ENCODE peak calls at places on chromosomes 11 and 22, in nine cellular contexts. One of them, this sample, is unnamed.

GRCh38 chr11:131681875-131682274 is 311.5 kb downstream of the NTM start:
- DNase-seq in AG09319: no peak
- DNase-seq in NCI-H1930: no peak
- DNase-seq in glomerular endothelial cell: no peak
- DNase-seq in T-helper 9 cell: no peak
- DNase-seq in progenitor cell of endocrine pancreas: no peak
- DNase-seq in neural crest cell: no peak
- DNase-seq in iris pigment epithelial cell: no peak
- DNase-seq in anterior cingulate cortex: no peak
- DNase-seq in this sample: peak; percentile 31

GRCh38 chr22:19825016-19825339 is 29.7 kb downstream of the GNB1L start:
- DNase-seq in AG09319: no peak
- DNase-seq in NCI-H1930: no peak
- DNase-seq in glomerular endothelial cell: no peak
- DNase-seq in T-helper 9 cell: no peak
- DNase-seq in progenitor cell of endocrine pancreas: no peak
- DNase-seq in neural crest cell: no peak
- DNase-seq in iris pigment epithelial cell: no peak
- DNase-seq in anterior cingulate cortex: no peak
- DNase-seq in this sample: peak; percentile 44

GRCh38 chr11:132343445-132343844 is 973.0 kb downstream of the NTM start:
- DNase-seq in AG09319: no peak
- DNase-seq in NCI-H1930: no peak
- DNase-seq in glomerular endothelial cell: no peak
- DNase-seq in T-helper 9 cell: no peak
- DNase-seq in progenitor cell of endocrine pancreas: no peak
- DNase-seq in neural crest cell: no peak
- DNase-seq in iris pigment epithelial cell: no peak
- DNase-seq in anterior cingulate cortex: no peak
- DNase-seq in this sample: no peak

GRCh38 chr11:68763181-68763721 is 11.9 kb upstream of the TESMIN start:
- DNase-seq in AG09319: no peak
- DNase-seq in NCI-H1930: no peak
- DNase-seq in glomerular endothelial cell: no peak
- DNase-seq in T-helper 9 cell: no peak
- DNase-seq in progenitor cell of endocrine pancreas: no peak
- DNase-seq in neural crest cell: no peak
- DNase-seq in iris pigment epithelial cell: no peak
- DNase-seq in anterior cingulate cortex: no peak
- DNase-seq in this sample: peak; percentile 56

GRCh38 chr22:20531404-20532181 is 24.2 kb downstream of the MED15 start:
- DNase-seq in AG09319: no peak
- DNase-seq in NCI-H1930: no peak
- DNase-seq in glomerular endothelial cell: no peak
- DNase-seq in T-helper 9 cell: no peak
- DNase-seq in progenitor cell of endocrine pancreas: no peak
- DNase-seq in neural crest cell: no peak
- DNase-seq in iris pigment epithelial cell: peak; percentile 91
- DNase-seq in anterior cingulate cortex: no peak
- DNase-seq in this sample: peak; percentile 55

GRCh38 chr11:47295385-47295784 is 25.5 kb downstream of the MADD start:
- DNase-seq in AG09319: no peak
- DNase-seq in NCI-H1930: no peak
- DNase-seq in glomerular endothelial cell: no peak
- DNase-seq in T-helper 9 cell: no peak
- DNase-seq in progenitor cell of endocrine pancreas: no peak
- DNase-seq in neural crest cell: no peak
- DNase-seq in iris pigment epithelial cell: no peak
- DNase-seq in anterior cingulate cortex: no peak
- DNase-seq in this sample: no peak

GRCh38 chr11:87739766-87740165 is 435.5 kb downstream of the RAB38 start:
- DNase-seq in AG09319: no peak
- DNase-seq in NCI-H1930: no peak
- DNase-seq in glomerular endothelial cell: no peak
- DNase-seq in T-helper 9 cell: no peak
- DNase-seq in progenitor cell of endocrine pancreas: no peak
- DNase-seq in neural crest cell: no peak
- DNase-seq in iris pigment epithelial cell: no peak
- DNase-seq in anterior cingulate cortex: no peak
- DNase-seq in this sample: no peak

GRCh38 chr22:29722587-29722986 is 2.8 kb downstream of the CABP7 start:
- DNase-seq in AG09319: no peak
- DNase-seq in NCI-H1930: no peak
- DNase-seq in glomerular endothelial cell: no peak
- DNase-seq in T-helper 9 cell: no peak
- DNase-seq in progenitor cell of endocrine pancreas: no peak
- DNase-seq in neural crest cell: no peak
- DNase-seq in iris pigment epithelial cell: no peak
- DNase-seq in anterior cingulate cortex: no peak
- DNase-seq in this sample: no peak

GRCh38 chr11:90770007-90770406 is 547.2 kb upstream of the CHORDC1 start:
- DNase-seq in AG09319: no peak
- DNase-seq in NCI-H1930: no peak
- DNase-seq in glomerular endothelial cell: no peak
- DNase-seq in T-helper 9 cell: no peak
- DNase-seq in progenitor cell of endocrine pancreas: no peak
- DNase-seq in neural crest cell: no peak
- DNase-seq in iris pigment epithelial cell: no peak
- DNase-seq in anterior cingulate cortex: no peak
- DNase-seq in this sample: no peak

GRCh38 chr22:46027219-46028068 is 50.5 kb upstream of the WNT7B start:
- DNase-seq in AG09319: no peak
- DNase-seq in NCI-H1930: no peak
- DNase-seq in glomerular endothelial cell: no peak
- DNase-seq in T-helper 9 cell: no peak
- DNase-seq in progenitor cell of endocrine pancreas: peak; percentile 34
- DNase-seq in neural crest cell: peak; percentile 35
- DNase-seq in iris pigment epithelial cell: no peak
- DNase-seq in anterior cingulate cortex: no peak
- DNase-seq in this sample: no peak

GRCh38 chr22:42885446-42885845 is 28.4 kb upstream of the ARFGAP3 start:
- DNase-seq in AG09319: no peak
- DNase-seq in NCI-H1930: no peak
- DNase-seq in glomerular endothelial cell: no peak
- DNase-seq in T-helper 9 cell: no peak
- DNase-seq in progenitor cell of endocrine pancreas: no peak
- DNase-seq in neural crest cell: no peak
- DNase-seq in iris pigment epithelial cell: peak; percentile 20
- DNase-seq in anterior cingulate cortex: no peak
- DNase-seq in this sample: no peak

GRCh38 chr11:6214530-6214929 is 9.2 kb downstream of the C11orf42 start:
- DNase-seq in AG09319: no peak
- DNase-seq in NCI-H1930: no peak
- DNase-seq in glomerular endothelial cell: no peak
- DNase-seq in T-helper 9 cell: no peak
- DNase-seq in progenitor cell of endocrine pancreas: no peak
- DNase-seq in neural crest cell: no peak
- DNase-seq in iris pigment epithelial cell: no peak
- DNase-seq in anterior cingulate cortex: no peak
- DNase-seq in this sample: no peak

GRCh38 chr11:46977038-46977818 is 40.7 kb downstream of the CSTPP1 start:
- DNase-seq in AG09319: no peak
- DNase-seq in NCI-H1930: no peak
- DNase-seq in glomerular endothelial cell: no peak
- DNase-seq in T-helper 9 cell: no peak
- DNase-seq in progenitor cell of endocrine pancreas: no peak
- DNase-seq in neural crest cell: peak; percentile 41
- DNase-seq in iris pigment epithelial cell: no peak
- DNase-seq in anterior cingulate cortex: peak; percentile 7
- DNase-seq in this sample: peak; percentile 55

GRCh38 chr11:9095421-9095820 is 4.0 kb upstream of the SCUBE2 start:
- DNase-seq in AG09319: no peak
- DNase-seq in NCI-H1930: no peak
- DNase-seq in glomerular endothelial cell: no peak
- DNase-seq in T-helper 9 cell: no peak
- DNase-seq in progenitor cell of endocrine pancreas: no peak
- DNase-seq in neural crest cell: no peak
- DNase-seq in iris pigment epithelial cell: no peak
- DNase-seq in anterior cingulate cortex: no peak
- DNase-seq in this sample: no peak

GRCh38 chr11:83480251-83480650 is 194.1 kb upstream of the CCDC90B start:
- DNase-seq in AG09319: no peak
- DNase-seq in NCI-H1930: no peak
- DNase-seq in glomerular endothelial cell: no peak
- DNase-seq in T-helper 9 cell: no peak
- DNase-seq in progenitor cell of endocrine pancreas: no peak
- DNase-seq in neural crest cell: no peak
- DNase-seq in iris pigment epithelial cell: no peak
- DNase-seq in anterior cingulate cortex: no peak
- DNase-seq in this sample: no peak

GRCh38 chr11:7651700-7652099 is 21.6 kb downstream of the CYB5R2 start:
- DNase-seq in AG09319: no peak
- DNase-seq in NCI-H1930: no peak
- DNase-seq in glomerular endothelial cell: no peak
- DNase-seq in T-helper 9 cell: no peak
- DNase-seq in progenitor cell of endocrine pancreas: no peak
- DNase-seq in neural crest cell: no peak
- DNase-seq in iris pigment epithelial cell: no peak
- DNase-seq in anterior cingulate cortex: peak; percentile 34
- DNase-seq in this sample: no peak

GRCh38 chr11:21301981-21302380 is 632.6 kb downstream of the NELL1 start:
- DNase-seq in AG09319: no peak
- DNase-seq in NCI-H1930: no peak
- DNase-seq in glomerular endothelial cell: no peak
- DNase-seq in T-helper 9 cell: no peak
- DNase-seq in progenitor cell of endocrine pancreas: no peak
- DNase-seq in neural crest cell: no peak
- DNase-seq in iris pigment epithelial cell: no peak
- DNase-seq in anterior cingulate cortex: no peak
- DNase-seq in this sample: no peak

GRCh38 chr22:46100401-46101105 is 49.8 kb upstream of the PPARA start:
- DNase-seq in AG09319: no peak
- DNase-seq in NCI-H1930: no peak
- DNase-seq in glomerular endothelial cell: no peak
- DNase-seq in T-helper 9 cell: no peak
- DNase-seq in progenitor cell of endocrine pancreas: no peak
- DNase-seq in neural crest cell: no peak
- DNase-seq in iris pigment epithelial cell: no peak
- DNase-seq in anterior cingulate cortex: no peak
- DNase-seq in this sample: no peak

GRCh38 chr22:40009953-40010751 is 15.4 kb downstream of the FAM83F start:
- DNase-seq in AG09319: no peak
- DNase-seq in NCI-H1930: no peak
- DNase-seq in glomerular endothelial cell: no peak
- DNase-seq in T-helper 9 cell: no peak
- DNase-seq in progenitor cell of endocrine pancreas: no peak
- DNase-seq in neural crest cell: no peak
- DNase-seq in iris pigment epithelial cell: peak; percentile 28
- DNase-seq in anterior cingulate cortex: no peak
- DNase-seq in this sample: no peak

GRCh38 chr11:63839508-63840355 is 822 bp downstream of the MARK2 start:
- DNase-seq in AG09319: no peak
- DNase-seq in NCI-H1930: no peak
- DNase-seq in glomerular endothelial cell: no peak
- DNase-seq in T-helper 9 cell: peak; percentile 16
- DNase-seq in progenitor cell of endocrine pancreas: no peak
- DNase-seq in neural crest cell: no peak
- DNase-seq in iris pigment epithelial cell: no peak
- DNase-seq in anterior cingulate cortex: no peak
- DNase-seq in this sample: peak; percentile 67

GRCh38 chr11:94830722-94831121 is 62.6 kb downstream of the AMOTL1 start:
- DNase-seq in AG09319: no peak
- DNase-seq in NCI-H1930: no peak
- DNase-seq in glomerular endothelial cell: no peak
- DNase-seq in T-helper 9 cell: no peak
- DNase-seq in progenitor cell of endocrine pancreas: no peak
- DNase-seq in neural crest cell: no peak
- DNase-seq in iris pigment epithelial cell: no peak
- DNase-seq in anterior cingulate cortex: no peak
- DNase-seq in this sample: no peak

GRCh38 chr11:65660038-65660437 is 2.7 kb downstream of the RELA start:
- DNase-seq in AG09319: no peak
- DNase-seq in NCI-H1930: no peak
- DNase-seq in glomerular endothelial cell: no peak
- DNase-seq in T-helper 9 cell: no peak
- DNase-seq in progenitor cell of endocrine pancreas: no peak
- DNase-seq in neural crest cell: no peak
- DNase-seq in iris pigment epithelial cell: no peak
- DNase-seq in anterior cingulate cortex: no peak
- DNase-seq in this sample: no peak

GRCh38 chr22:29751139-29751538 is 15.7 kb downstream of the ZMAT5 start:
- DNase-seq in AG09319: no peak
- DNase-seq in NCI-H1930: no peak
- DNase-seq in glomerular endothelial cell: no peak
- DNase-seq in T-helper 9 cell: no peak
- DNase-seq in progenitor cell of endocrine pancreas: no peak
- DNase-seq in neural crest cell: no peak
- DNase-seq in iris pigment epithelial cell: peak; percentile 82
- DNase-seq in anterior cingulate cortex: no peak
- DNase-seq in this sample: no peak

This sample was measured in ecto neural progenitor cell.